ENCODE peak calls at places on chromosomes 6 and 20, in seven cellular contexts. One of them, this sample, is unnamed.

GRCh38 chr6:18264338-18265098 is at the start of gene DEK:
- DNase-seq in activated T-cell treated with anti-CD3 and anti-CD28 coated beads, Interleukin-2, amount 50 U/mL, for 72 hours: peak; percentile 89
- DNase-seq in stimulated activated CD4-positive, alpha-beta T cell treated with anti-CD3 and anti-CD28 coated beads, Interleukin-2, amount 100 ng/mL, for 48 hours: peak; percentile 75
- DNase-seq in H54: peak; percentile 76
- DNase-seq in ecto neural progenitor cell: peak; percentile 95
- DNase-seq in non-pigmented ciliary epithelial cell: no peak
- DNase-seq in activated T-helper 1 cell treated with Interleukin-2 at 50 U/mL for 16 hours: peak; percentile 74
- DNase-seq in this sample: peak; percentile 84

GRCh38 chr20:58584881-58585752 is 66.0 kb upstream of the STX16 start:
- DNase-seq in activated T-cell treated with anti-CD3 and anti-CD28 coated beads, Interleukin-2, amount 50 U/mL, for 72 hours: no peak
- DNase-seq in stimulated activated CD4-positive, alpha-beta T cell treated with anti-CD3 and anti-CD28 coated beads, Interleukin-2, amount 100 ng/mL, for 48 hours: no peak
- DNase-seq in H54: no peak
- DNase-seq in ecto neural progenitor cell: no peak
- DNase-seq in non-pigmented ciliary epithelial cell: no peak
- DNase-seq in activated T-helper 1 cell treated with Interleukin-2 at 50 U/mL for 16 hours: no peak
- DNase-seq in this sample: no peak

GRCh38 chr6:150537481-150537880 is 62.2 kb upstream of the PLEKHG1 start:
- DNase-seq in activated T-cell treated with anti-CD3 and anti-CD28 coated beads, Interleukin-2, amount 50 U/mL, for 72 hours: no peak
- DNase-seq in stimulated activated CD4-positive, alpha-beta T cell treated with anti-CD3 and anti-CD28 coated beads, Interleukin-2, amount 100 ng/mL, for 48 hours: no peak
- DNase-seq in H54: no peak
- DNase-seq in ecto neural progenitor cell: no peak
- DNase-seq in non-pigmented ciliary epithelial cell: no peak
- DNase-seq in activated T-helper 1 cell treated with Interleukin-2 at 50 U/mL for 16 hours: no peak
- DNase-seq in this sample: no peak

GRCh38 chr6:137970368-137970767 is 103.3 kb downstream of the TNFAIP3 start:
- DNase-seq in activated T-cell treated with anti-CD3 and anti-CD28 coated beads, Interleukin-2, amount 50 U/mL, for 72 hours: peak; percentile 46
- DNase-seq in stimulated activated CD4-positive, alpha-beta T cell treated with anti-CD3 and anti-CD28 coated beads, Interleukin-2, amount 100 ng/mL, for 48 hours: no peak
- DNase-seq in H54: no peak
- DNase-seq in ecto neural progenitor cell: no peak
- DNase-seq in non-pigmented ciliary epithelial cell: no peak
- DNase-seq in activated T-helper 1 cell treated with Interleukin-2 at 50 U/mL for 16 hours: no peak
- DNase-seq in this sample: no peak

GRCh38 chr6:1672379-1672778 is 62.7 kb downstream of the FOXC1 start:
- DNase-seq in activated T-cell treated with anti-CD3 and anti-CD28 coated beads, Interleukin-2, amount 50 U/mL, for 72 hours: no peak
- DNase-seq in stimulated activated CD4-positive, alpha-beta T cell treated with anti-CD3 and anti-CD28 coated beads, Interleukin-2, amount 100 ng/mL, for 48 hours: no peak
- DNase-seq in H54: no peak
- DNase-seq in ecto neural progenitor cell: no peak
- DNase-seq in non-pigmented ciliary epithelial cell: no peak
- DNase-seq in activated T-helper 1 cell treated with Interleukin-2 at 50 U/mL for 16 hours: no peak
- DNase-seq in this sample: no peak

GRCh38 chr20:57593134-57593886 is 26.9 kb downstream of the ZBP1 start:
- DNase-seq in activated T-cell treated with anti-CD3 and anti-CD28 coated beads, Interleukin-2, amount 50 U/mL, for 72 hours: no peak
- DNase-seq in stimulated activated CD4-positive, alpha-beta T cell treated with anti-CD3 and anti-CD28 coated beads, Interleukin-2, amount 100 ng/mL, for 48 hours: no peak
- DNase-seq in H54: no peak
- DNase-seq in ecto neural progenitor cell: no peak
- DNase-seq in non-pigmented ciliary epithelial cell: no peak
- DNase-seq in activated T-helper 1 cell treated with Interleukin-2 at 50 U/mL for 16 hours: no peak
- DNase-seq in this sample: no peak

GRCh38 chr6:55694148-55694547 is 115.2 kb upstream of the HMGCLL1 start:
- DNase-seq in activated T-cell treated with anti-CD3 and anti-CD28 coated beads, Interleukin-2, amount 50 U/mL, for 72 hours: no peak
- DNase-seq in stimulated activated CD4-positive, alpha-beta T cell treated with anti-CD3 and anti-CD28 coated beads, Interleukin-2, amount 100 ng/mL, for 48 hours: no peak
- DNase-seq in H54: peak; percentile 19
- DNase-seq in ecto neural progenitor cell: peak; percentile 57
- DNase-seq in non-pigmented ciliary epithelial cell: peak; percentile 71
- DNase-seq in activated T-helper 1 cell treated with Interleukin-2 at 50 U/mL for 16 hours: no peak
- DNase-seq in this sample: peak; percentile 4

GRCh38 chr20:45052698-45053440 is 48.1 kb downstream of the KCNS1 start:
- DNase-seq in activated T-cell treated with anti-CD3 and anti-CD28 coated beads, Interleukin-2, amount 50 U/mL, for 72 hours: peak; percentile 23
- DNase-seq in stimulated activated CD4-positive, alpha-beta T cell treated with anti-CD3 and anti-CD28 coated beads, Interleukin-2, amount 100 ng/mL, for 48 hours: no peak
- DNase-seq in H54: no peak
- DNase-seq in ecto neural progenitor cell: no peak
- DNase-seq in non-pigmented ciliary epithelial cell: no peak
- DNase-seq in activated T-helper 1 cell treated with Interleukin-2 at 50 U/mL for 16 hours: no peak
- DNase-seq in this sample: no peak

GRCh38 chr6:106750146-106750900 is 120.9 kb downstream of the QRSL1 start:
- DNase-seq in activated T-cell treated with anti-CD3 and anti-CD28 coated beads, Interleukin-2, amount 50 U/mL, for 72 hours: no peak
- DNase-seq in stimulated activated CD4-positive, alpha-beta T cell treated with anti-CD3 and anti-CD28 coated beads, Interleukin-2, amount 100 ng/mL, for 48 hours: no peak
- DNase-seq in H54: no peak
- DNase-seq in ecto neural progenitor cell: no peak
- DNase-seq in non-pigmented ciliary epithelial cell: no peak
- DNase-seq in activated T-helper 1 cell treated with Interleukin-2 at 50 U/mL for 16 hours: no peak
- DNase-seq in this sample: no peak

GRCh38 chr20:49433387-49433786 is 49.1 kb downstream of the KCNB1 start:
- DNase-seq in activated T-cell treated with anti-CD3 and anti-CD28 coated beads, Interleukin-2, amount 50 U/mL, for 72 hours: no peak
- DNase-seq in stimulated activated CD4-positive, alpha-beta T cell treated with anti-CD3 and anti-CD28 coated beads, Interleukin-2, amount 100 ng/mL, for 48 hours: no peak
- DNase-seq in H54: no peak
- DNase-seq in ecto neural progenitor cell: no peak
- DNase-seq in non-pigmented ciliary epithelial cell: no peak
- DNase-seq in activated T-helper 1 cell treated with Interleukin-2 at 50 U/mL for 16 hours: no peak
- DNase-seq in this sample: no peak

GRCh38 chr6:85669735-85670194 is 27.1 kb upstream of the SYNCRIP start:
- DNase-seq in activated T-cell treated with anti-CD3 and anti-CD28 coated beads, Interleukin-2, amount 50 U/mL, for 72 hours: peak; percentile 54
- DNase-seq in stimulated activated CD4-positive, alpha-beta T cell treated with anti-CD3 and anti-CD28 coated beads, Interleukin-2, amount 100 ng/mL, for 48 hours: no peak
- DNase-seq in H54: peak; percentile 27
- DNase-seq in ecto neural progenitor cell: no peak
- DNase-seq in non-pigmented ciliary epithelial cell: no peak
- DNase-seq in activated T-helper 1 cell treated with Interleukin-2 at 50 U/mL for 16 hours: no peak
- DNase-seq in this sample: no peak

GRCh38 chr6:13725570-13725969 is 13.9 kb upstream of the RANBP9 start:
- DNase-seq in activated T-cell treated with anti-CD3 and anti-CD28 coated beads, Interleukin-2, amount 50 U/mL, for 72 hours: peak; percentile 41
- DNase-seq in stimulated activated CD4-positive, alpha-beta T cell treated with anti-CD3 and anti-CD28 coated beads, Interleukin-2, amount 100 ng/mL, for 48 hours: no peak
- DNase-seq in H54: peak; percentile 56
- DNase-seq in ecto neural progenitor cell: no peak
- DNase-seq in non-pigmented ciliary epithelial cell: no peak
- DNase-seq in activated T-helper 1 cell treated with Interleukin-2 at 50 U/mL for 16 hours: no peak
- DNase-seq in this sample: peak; percentile 21

GRCh38 chr6:53707108-53707897 is 41.7 kb upstream of the KLHL31 start:
- DNase-seq in activated T-cell treated with anti-CD3 and anti-CD28 coated beads, Interleukin-2, amount 50 U/mL, for 72 hours: no peak
- DNase-seq in stimulated activated CD4-positive, alpha-beta T cell treated with anti-CD3 and anti-CD28 coated beads, Interleukin-2, amount 100 ng/mL, for 48 hours: no peak
- DNase-seq in H54: no peak
- DNase-seq in ecto neural progenitor cell: no peak
- DNase-seq in non-pigmented ciliary epithelial cell: no peak
- DNase-seq in activated T-helper 1 cell treated with Interleukin-2 at 50 U/mL for 16 hours: no peak
- DNase-seq in this sample: no peak

GRCh38 chr20:63775096-63775978 is 35.8 kb downstream of the SLC2A4RG start:
- DNase-seq in activated T-cell treated with anti-CD3 and anti-CD28 coated beads, Interleukin-2, amount 50 U/mL, for 72 hours: peak; percentile 50
- DNase-seq in stimulated activated CD4-positive, alpha-beta T cell treated with anti-CD3 and anti-CD28 coated beads, Interleukin-2, amount 100 ng/mL, for 48 hours: no peak
- DNase-seq in H54: no peak
- DNase-seq in ecto neural progenitor cell: peak; percentile 90
- DNase-seq in non-pigmented ciliary epithelial cell: no peak
- DNase-seq in activated T-helper 1 cell treated with Interleukin-2 at 50 U/mL for 16 hours: no peak
- DNase-seq in this sample: no peak

GRCh38 chr6:55069132-55069781 is 105.1 kb upstream of the HCRTR2 start:
- DNase-seq in activated T-cell treated with anti-CD3 and anti-CD28 coated beads, Interleukin-2, amount 50 U/mL, for 72 hours: no peak
- DNase-seq in stimulated activated CD4-positive, alpha-beta T cell treated with anti-CD3 and anti-CD28 coated beads, Interleukin-2, amount 100 ng/mL, for 48 hours: no peak
- DNase-seq in H54: peak; percentile 9
- DNase-seq in ecto neural progenitor cell: no peak
- DNase-seq in non-pigmented ciliary epithelial cell: peak; percentile 31
- DNase-seq in activated T-helper 1 cell treated with Interleukin-2 at 50 U/mL for 16 hours: no peak
- DNase-seq in this sample: peak; percentile 12

GRCh38 chr6:149859368-149859767 is 4.8 kb downstream of the LRP11 start:
- DNase-seq in activated T-cell treated with anti-CD3 and anti-CD28 coated beads, Interleukin-2, amount 50 U/mL, for 72 hours: no peak
- DNase-seq in stimulated activated CD4-positive, alpha-beta T cell treated with anti-CD3 and anti-CD28 coated beads, Interleukin-2, amount 100 ng/mL, for 48 hours: no peak
- DNase-seq in H54: no peak
- DNase-seq in ecto neural progenitor cell: no peak
- DNase-seq in non-pigmented ciliary epithelial cell: no peak
- DNase-seq in activated T-helper 1 cell treated with Interleukin-2 at 50 U/mL for 16 hours: no peak
- DNase-seq in this sample: no peak

GRCh38 chr6:17505062-17505476 is 95.0 kb upstream of the FAM8A1 start:
- DNase-seq in activated T-cell treated with anti-CD3 and anti-CD28 coated beads, Interleukin-2, amount 50 U/mL, for 72 hours: no peak
- DNase-seq in stimulated activated CD4-positive, alpha-beta T cell treated with anti-CD3 and anti-CD28 coated beads, Interleukin-2, amount 100 ng/mL, for 48 hours: no peak
- DNase-seq in H54: no peak
- DNase-seq in ecto neural progenitor cell: no peak
- DNase-seq in non-pigmented ciliary epithelial cell: no peak
- DNase-seq in activated T-helper 1 cell treated with Interleukin-2 at 50 U/mL for 16 hours: no peak
- DNase-seq in this sample: peak; percentile 5

GRCh38 chr6:11270030-11271027 is 37.9 kb upstream of the NEDD9 start:
- DNase-seq in activated T-cell treated with anti-CD3 and anti-CD28 coated beads, Interleukin-2, amount 50 U/mL, for 72 hours: no peak
- DNase-seq in stimulated activated CD4-positive, alpha-beta T cell treated with anti-CD3 and anti-CD28 coated beads, Interleukin-2, amount 100 ng/mL, for 48 hours: no peak
- DNase-seq in H54: no peak
- DNase-seq in ecto neural progenitor cell: no peak
- DNase-seq in non-pigmented ciliary epithelial cell: no peak
- DNase-seq in activated T-helper 1 cell treated with Interleukin-2 at 50 U/mL for 16 hours: no peak
- DNase-seq in this sample: peak; percentile 59

GRCh38 chr6:91626935-91627334 is 1040.1 kb upstream of the MAP3K7 start:
- DNase-seq in activated T-cell treated with anti-CD3 and anti-CD28 coated beads, Interleukin-2, amount 50 U/mL, for 72 hours: no peak
- DNase-seq in stimulated activated CD4-positive, alpha-beta T cell treated with anti-CD3 and anti-CD28 coated beads, Interleukin-2, amount 100 ng/mL, for 48 hours: no peak
- DNase-seq in H54: no peak
- DNase-seq in ecto neural progenitor cell: no peak
- DNase-seq in non-pigmented ciliary epithelial cell: no peak
- DNase-seq in activated T-helper 1 cell treated with Interleukin-2 at 50 U/mL for 16 hours: no peak
- DNase-seq in this sample: no peak

GRCh38 chr6:51468704-51469103 is 618.7 kb downstream of the PKHD1 start:
- DNase-seq in activated T-cell treated with anti-CD3 and anti-CD28 coated beads, Interleukin-2, amount 50 U/mL, for 72 hours: no peak
- DNase-seq in stimulated activated CD4-positive, alpha-beta T cell treated with anti-CD3 and anti-CD28 coated beads, Interleukin-2, amount 100 ng/mL, for 48 hours: no peak
- DNase-seq in H54: no peak
- DNase-seq in ecto neural progenitor cell: no peak
- DNase-seq in non-pigmented ciliary epithelial cell: no peak
- DNase-seq in activated T-helper 1 cell treated with Interleukin-2 at 50 U/mL for 16 hours: no peak
- DNase-seq in this sample: no peak

GRCh38 chr20:63499333-63499969 is 568 bp upstream of the EEF1A2 start:
- DNase-seq in activated T-cell treated with anti-CD3 and anti-CD28 coated beads, Interleukin-2, amount 50 U/mL, for 72 hours: no peak
- DNase-seq in stimulated activated CD4-positive, alpha-beta T cell treated with anti-CD3 and anti-CD28 coated beads, Interleukin-2, amount 100 ng/mL, for 48 hours: no peak
- DNase-seq in H54: no peak
- DNase-seq in ecto neural progenitor cell: peak; percentile 61
- DNase-seq in non-pigmented ciliary epithelial cell: no peak
- DNase-seq in activated T-helper 1 cell treated with Interleukin-2 at 50 U/mL for 16 hours: no peak
- DNase-seq in this sample: no peak

GRCh38 chr20:44765647-44766367 is 20.1 kb downstream of the KCNK15 start:
- DNase-seq in activated T-cell treated with anti-CD3 and anti-CD28 coated beads, Interleukin-2, amount 50 U/mL, for 72 hours: no peak
- DNase-seq in stimulated activated CD4-positive, alpha-beta T cell treated with anti-CD3 and anti-CD28 coated beads, Interleukin-2, amount 100 ng/mL, for 48 hours: no peak
- DNase-seq in H54: no peak
- DNase-seq in ecto neural progenitor cell: no peak
- DNase-seq in non-pigmented ciliary epithelial cell: no peak
- DNase-seq in activated T-helper 1 cell treated with Interleukin-2 at 50 U/mL for 16 hours: no peak
- DNase-seq in this sample: peak; percentile 37

GRCh38 chr6:145151624-145152023 is 583.7 kb downstream of the EPM2A start:
- DNase-seq in activated T-cell treated with anti-CD3 and anti-CD28 coated beads, Interleukin-2, amount 50 U/mL, for 72 hours: no peak
- DNase-seq in stimulated activated CD4-positive, alpha-beta T cell treated with anti-CD3 and anti-CD28 coated beads, Interleukin-2, amount 100 ng/mL, for 48 hours: no peak
- DNase-seq in H54: no peak
- DNase-seq in ecto neural progenitor cell: no peak
- DNase-seq in non-pigmented ciliary epithelial cell: no peak
- DNase-seq in activated T-helper 1 cell treated with Interleukin-2 at 50 U/mL for 16 hours: no peak
- DNase-seq in this sample: no peak

GRCh38 chr20:595330-596308 is 14.5 kb downstream of the TCF15 start:
- DNase-seq in activated T-cell treated with anti-CD3 and anti-CD28 coated beads, Interleukin-2, amount 50 U/mL, for 72 hours: no peak
- DNase-seq in stimulated activated CD4-positive, alpha-beta T cell treated with anti-CD3 and anti-CD28 coated beads, Interleukin-2, amount 100 ng/mL, for 48 hours: no peak
- DNase-seq in H54: no peak
- DNase-seq in ecto neural progenitor cell: no peak
- DNase-seq in non-pigmented ciliary epithelial cell: no peak
- DNase-seq in activated T-helper 1 cell treated with Interleukin-2 at 50 U/mL for 16 hours: no peak
- DNase-seq in this sample: no peak

GRCh38 chr20:16530201-16530681 is 43.0 kb downstream of the KIF16B start:
- DNase-seq in activated T-cell treated with anti-CD3 and anti-CD28 coated beads, Interleukin-2, amount 50 U/mL, for 72 hours: no peak
- DNase-seq in stimulated activated CD4-positive, alpha-beta T cell treated with anti-CD3 and anti-CD28 coated beads, Interleukin-2, amount 100 ng/mL, for 48 hours: no peak
- DNase-seq in H54: peak; percentile 57
- DNase-seq in ecto neural progenitor cell: no peak
- DNase-seq in non-pigmented ciliary epithelial cell: no peak
- DNase-seq in activated T-helper 1 cell treated with Interleukin-2 at 50 U/mL for 16 hours: no peak
- DNase-seq in this sample: peak; percentile 95

GRCh38 chr6:127513425-127513824 is 5.7 kb downstream of the MTCL3 start:
- DNase-seq in activated T-cell treated with anti-CD3 and anti-CD28 coated beads, Interleukin-2, amount 50 U/mL, for 72 hours: no peak
- DNase-seq in stimulated activated CD4-positive, alpha-beta T cell treated with anti-CD3 and anti-CD28 coated beads, Interleukin-2, amount 100 ng/mL, for 48 hours: no peak
- DNase-seq in H54: no peak
- DNase-seq in ecto neural progenitor cell: no peak
- DNase-seq in non-pigmented ciliary epithelial cell: no peak
- DNase-seq in activated T-helper 1 cell treated with Interleukin-2 at 50 U/mL for 16 hours: no peak
- DNase-seq in this sample: no peak

GRCh38 chr6:71879016-71879415 is 7.3 kb upstream of the RIMS1 start:
- DNase-seq in activated T-cell treated with anti-CD3 and anti-CD28 coated beads, Interleukin-2, amount 50 U/mL, for 72 hours: no peak
- DNase-seq in stimulated activated CD4-positive, alpha-beta T cell treated with anti-CD3 and anti-CD28 coated beads, Interleukin-2, amount 100 ng/mL, for 48 hours: no peak
- DNase-seq in H54: no peak
- DNase-seq in ecto neural progenitor cell: no peak
- DNase-seq in non-pigmented ciliary epithelial cell: peak; percentile 20
- DNase-seq in activated T-helper 1 cell treated with Interleukin-2 at 50 U/mL for 16 hours: no peak
- DNase-seq in this sample: no peak

GRCh38 chr20:23244916-23245552 is 105.6 kb upstream of the NXT1 start:
- DNase-seq in activated T-cell treated with anti-CD3 and anti-CD28 coated beads, Interleukin-2, amount 50 U/mL, for 72 hours: no peak
- DNase-seq in stimulated activated CD4-positive, alpha-beta T cell treated with anti-CD3 and anti-CD28 coated beads, Interleukin-2, amount 100 ng/mL, for 48 hours: no peak
- DNase-seq in H54: no peak
- DNase-seq in ecto neural progenitor cell: peak; percentile 39
- DNase-seq in non-pigmented ciliary epithelial cell: no peak
- DNase-seq in activated T-helper 1 cell treated with Interleukin-2 at 50 U/mL for 16 hours: no peak
- DNase-seq in this sample: no peak

GRCh38 chr6:4853782-4854511 is 77.7 kb downstream of the CDYL start:
- DNase-seq in activated T-cell treated with anti-CD3 and anti-CD28 coated beads, Interleukin-2, amount 50 U/mL, for 72 hours: peak; percentile 59
- DNase-seq in stimulated activated CD4-positive, alpha-beta T cell treated with anti-CD3 and anti-CD28 coated beads, Interleukin-2, amount 100 ng/mL, for 48 hours: no peak
- DNase-seq in H54: peak; percentile 13
- DNase-seq in ecto neural progenitor cell: no peak
- DNase-seq in non-pigmented ciliary epithelial cell: no peak
- DNase-seq in activated T-helper 1 cell treated with Interleukin-2 at 50 U/mL for 16 hours: no peak
- DNase-seq in this sample: peak; percentile 24

GRCh38 chr20:32285621-32286334 is 8.3 kb downstream of the KIF3B start:
- DNase-seq in activated T-cell treated with anti-CD3 and anti-CD28 coated beads, Interleukin-2, amount 50 U/mL, for 72 hours: peak; percentile 63
- DNase-seq in stimulated activated CD4-positive, alpha-beta T cell treated with anti-CD3 and anti-CD28 coated beads, Interleukin-2, amount 100 ng/mL, for 48 hours: peak; percentile 41
- DNase-seq in H54: no peak
- DNase-seq in ecto neural progenitor cell: no peak
- DNase-seq in non-pigmented ciliary epithelial cell: no peak
- DNase-seq in activated T-helper 1 cell treated with Interleukin-2 at 50 U/mL for 16 hours: no peak
- DNase-seq in this sample: no peak

GRCh38 chr6:14720411-14721102 is 525.3 kb upstream of the JARID2 start:
- DNase-seq in activated T-cell treated with anti-CD3 and anti-CD28 coated beads, Interleukin-2, amount 50 U/mL, for 72 hours: no peak
- DNase-seq in stimulated activated CD4-positive, alpha-beta T cell treated with anti-CD3 and anti-CD28 coated beads, Interleukin-2, amount 100 ng/mL, for 48 hours: no peak
- DNase-seq in H54: no peak
- DNase-seq in ecto neural progenitor cell: no peak
- DNase-seq in non-pigmented ciliary epithelial cell: no peak
- DNase-seq in activated T-helper 1 cell treated with Interleukin-2 at 50 U/mL for 16 hours: no peak
- DNase-seq in this sample: no peak

GRCh38 chr20:2688041-2688591 is 4.5 kb upstream of the EBF4 start:
- DNase-seq in activated T-cell treated with anti-CD3 and anti-CD28 coated beads, Interleukin-2, amount 50 U/mL, for 72 hours: peak; percentile 84
- DNase-seq in stimulated activated CD4-positive, alpha-beta T cell treated with anti-CD3 and anti-CD28 coated beads, Interleukin-2, amount 100 ng/mL, for 48 hours: peak; percentile 71
- DNase-seq in H54: peak; percentile 76
- DNase-seq in ecto neural progenitor cell: peak; percentile 79
- DNase-seq in non-pigmented ciliary epithelial cell: no peak
- DNase-seq in activated T-helper 1 cell treated with Interleukin-2 at 50 U/mL for 16 hours: peak; percentile 62
- DNase-seq in this sample: peak; percentile 59

GRCh38 chr6:121143476-121143875 is 190.8 kb downstream of the TBC1D32 start:
- DNase-seq in activated T-cell treated with anti-CD3 and anti-CD28 coated beads, Interleukin-2, amount 50 U/mL, for 72 hours: no peak
- DNase-seq in stimulated activated CD4-positive, alpha-beta T cell treated with anti-CD3 and anti-CD28 coated beads, Interleukin-2, amount 100 ng/mL, for 48 hours: no peak
- DNase-seq in H54: no peak
- DNase-seq in ecto neural progenitor cell: no peak
- DNase-seq in non-pigmented ciliary epithelial cell: no peak
- DNase-seq in activated T-helper 1 cell treated with Interleukin-2 at 50 U/mL for 16 hours: no peak
- DNase-seq in this sample: no peak

GRCh38 chr20:44598413-44599290 is 16.3 kb downstream of the PKIG start:
- DNase-seq in activated T-cell treated with anti-CD3 and anti-CD28 coated beads, Interleukin-2, amount 50 U/mL, for 72 hours: no peak
- DNase-seq in stimulated activated CD4-positive, alpha-beta T cell treated with anti-CD3 and anti-CD28 coated beads, Interleukin-2, amount 100 ng/mL, for 48 hours: no peak
- DNase-seq in H54: no peak
- DNase-seq in ecto neural progenitor cell: no peak
- DNase-seq in non-pigmented ciliary epithelial cell: no peak
- DNase-seq in activated T-helper 1 cell treated with Interleukin-2 at 50 U/mL for 16 hours: no peak
- DNase-seq in this sample: no peak

GRCh38 chr6:85459224-85459901 is 9.5 kb downstream of the NT5E start:
- DNase-seq in activated T-cell treated with anti-CD3 and anti-CD28 coated beads, Interleukin-2, amount 50 U/mL, for 72 hours: no peak
- DNase-seq in stimulated activated CD4-positive, alpha-beta T cell treated with anti-CD3 and anti-CD28 coated beads, Interleukin-2, amount 100 ng/mL, for 48 hours: no peak
- DNase-seq in H54: no peak
- DNase-seq in ecto neural progenitor cell: no peak
- DNase-seq in non-pigmented ciliary epithelial cell: peak; percentile 64
- DNase-seq in activated T-helper 1 cell treated with Interleukin-2 at 50 U/mL for 16 hours: no peak
- DNase-seq in this sample: no peak

GRCh38 chr6:166381733-166382499 is 824 bp downstream of the MPC1 start:
- DNase-seq in activated T-cell treated with anti-CD3 and anti-CD28 coated beads, Interleukin-2, amount 50 U/mL, for 72 hours: peak; percentile 81
- DNase-seq in stimulated activated CD4-positive, alpha-beta T cell treated with anti-CD3 and anti-CD28 coated beads, Interleukin-2, amount 100 ng/mL, for 48 hours: peak; percentile 62
- DNase-seq in H54: peak; percentile 34
- DNase-seq in ecto neural progenitor cell: peak; percentile 81
- DNase-seq in non-pigmented ciliary epithelial cell: no peak
- DNase-seq in activated T-helper 1 cell treated with Interleukin-2 at 50 U/mL for 16 hours: peak; percentile 46
- DNase-seq in this sample: peak; percentile 22